ENCODE peak calls at places on chromosomes 7 and 10, in ten cellular contexts. K is cardiac muscle cell; X is BE2C; V is WERI-Rb-1; N is vagina; C is naive thymus-derived CD4-positive, alpha-beta T cell; J is left ventricle myocardium inferior; F is MM.1S; T is lung; U is gastrocnemius medialis. O is an unnamed sample.

GRCh38 chr7:39299695-39300094 is 266.5 kb upstream of the YAE1 start:
- DNase-seq in V (no peak), T (no peak), U (no peak), F (no peak), N (no peak), K (no peak), X (no peak), J (no peak), C (no peak), O (no peak)

GRCh38 chr10:111515706-111516105 is 438.9 kb downstream of the ADRA2A start:
- DNase-seq in U (no peak), T (no peak), J (no peak), C (no peak), K (no peak), F (peak; percentile 59), V (no peak), X (no peak), N (no peak), O (no peak)

GRCh38 chr7:92569137-92569536 is 21.1 kb downstream of the FAM133B start:
- DNase-seq in K (no peak), N (no peak), F (no peak), U (no peak), V (no peak), T (no peak), J (no peak), C (no peak), X (no peak), O (no peak)

GRCh38 chr7:9026121-9026520 is 592.7 kb downstream of the NXPH1 start:
- DNase-seq in K (no peak), C (no peak), U (no peak), J (no peak), F (no peak), X (no peak), T (no peak), N (no peak), V (no peak), O (no peak)

GRCh38 chr7:35816514-35816913 is 15.7 kb downstream of the SEPTIN7 start:
- DNase-seq in V (no peak), K (no peak), J (no peak), N (no peak), T (no peak), U (no peak), X (no peak), C (no peak), F (no peak), O (no peak)

GRCh38 chr10:108082596-108082995 is 918.1 kb upstream of the SORCS1 start:
- DNase-seq in U (no peak), C (no peak), T (no peak), V (no peak), N (no peak), F (no peak), J (no peak), K (no peak), X (no peak), O (no peak)

GRCh38 chr10:100345570-100346330 is 1.3 kb upstream of the SCD start:
- DNase-seq in U (peak; percentile 74), N (no peak), J (no peak), F (no peak), T (no peak), C (no peak), K (peak; percentile 31), X (no peak), V (peak; percentile 31), O (no peak)

GRCh38 chr10:20302033-20302432 is 485.8 kb downstream of the PLXDC2 start:
- DNase-seq in F (no peak), K (no peak), N (no peak), J (no peak), U (no peak), X (no peak), T (no peak), V (no peak), C (no peak), O (no peak)

GRCh38 chr7:113456533-113456932 is 338.2 kb upstream of the SMIM30 start:
- DNase-seq in U (no peak), X (no peak), J (no peak), C (no peak), F (no peak), V (no peak), T (no peak), N (no peak), K (no peak), O (no peak)

GRCh38 chr7:37956791-37957190 is 36.4 kb downstream of the EPDR1 start:
- DNase-seq in N (no peak), K (no peak), J (no peak), V (no peak), X (no peak), T (no peak), U (no peak), F (no peak), C (no peak), O (no peak)
- H3K4me3 ChIP-seq in N (no peak overlapping the region), K (no peak overlapping the region), J (no peak overlapping the region), V (no peak overlapping the region), X (no peak overlapping the region), T (no peak overlapping the region), U (no peak overlapping the region), F (no peak overlapping the region), C (no peak overlapping the region), O (no peak overlapping the region)

GRCh38 chr10:7337431-7338171 is 73.2 kb downstream of the SFMBT2 start:
- DNase-seq in U (no peak), F (no peak), C (no peak), J (no peak), V (no peak), T (no peak), X (no peak), K (no peak), N (no peak), O (no peak)

GRCh38 chr10:7338469-7338868 is 72.4 kb downstream of the SFMBT2 start:
- DNase-seq in N (no peak), V (no peak), X (no peak), U (no peak), F (no peak), C (no peak), T (no peak), J (no peak), K (no peak), O (no peak)

GRCh38 chr10:7339503-7339902 is 71.3 kb downstream of the SFMBT2 start:
- DNase-seq in C (no peak), V (no peak), J (no peak), U (no peak), X (no peak), F (no peak), T (no peak), K (peak; percentile 60), N (no peak), O (no peak)

GRCh38 chr10:7343040-7343439 is 67.8 kb downstream of the SFMBT2 start:
- DNase-seq in U (no peak), X (no peak), C (no peak), T (no peak), F (no peak), N (no peak), V (no peak), J (no peak), K (no peak), O (no peak)

DNA sequence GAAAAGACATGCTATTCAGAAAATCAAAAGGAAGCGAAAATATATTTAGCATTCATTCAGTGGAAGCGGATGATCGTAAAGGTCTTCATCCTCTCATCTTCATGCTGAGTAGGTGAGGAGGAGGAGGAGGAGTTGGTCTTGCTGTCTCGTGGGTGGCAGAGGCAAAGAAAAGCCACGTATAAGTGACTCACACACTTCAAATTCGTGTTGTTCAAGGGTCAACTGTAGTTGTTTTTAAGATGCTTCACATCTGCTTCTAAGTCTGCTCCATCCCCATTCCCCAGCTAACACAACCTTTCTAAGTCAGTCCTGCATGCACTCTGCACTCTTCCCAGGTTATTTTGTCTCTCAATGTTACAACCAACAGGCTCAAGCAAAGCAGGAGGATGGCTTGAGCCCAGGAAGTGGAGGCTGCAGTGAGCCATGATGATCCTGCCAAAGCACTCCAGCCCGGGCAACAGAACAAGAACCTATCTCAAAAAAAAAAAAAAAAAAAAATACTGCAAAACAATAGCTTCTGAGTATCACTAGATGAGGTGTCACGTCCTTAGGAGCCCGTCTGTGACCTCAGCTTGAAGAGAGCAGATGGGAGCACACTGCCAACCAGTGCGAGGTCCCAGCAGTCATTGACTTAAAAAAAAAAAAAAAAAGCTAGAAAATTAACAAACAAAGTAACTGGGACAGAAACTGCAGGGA is 70.5 kb downstream of the SFMBT2 start:
- DNase-seq in V (no peak), J (peak; percentile 43), U (no peak), C (no peak), F (no peak), T (no peak), X (no peak), K (no peak), N (no peak), O (no peak)
- H3K36me3 ChIP-seq in V (no peaks in the 10 kb centered on the region), J (peaks cover 6% of the 10 kb centered on the region), U (no peaks in the 10 kb centered on the region), C (no peaks in the 10 kb centered on the region), F (no peaks in the 10 kb centered on the region), T (no peaks in the 10 kb centered on the region), X (peaks cover 7% of the 10 kb centered on the region), K (no peaks in the 10 kb centered on the region), N (no peaks in the 10 kb centered on the region), O (no peaks in the 10 kb centered on the region)

DNA sequence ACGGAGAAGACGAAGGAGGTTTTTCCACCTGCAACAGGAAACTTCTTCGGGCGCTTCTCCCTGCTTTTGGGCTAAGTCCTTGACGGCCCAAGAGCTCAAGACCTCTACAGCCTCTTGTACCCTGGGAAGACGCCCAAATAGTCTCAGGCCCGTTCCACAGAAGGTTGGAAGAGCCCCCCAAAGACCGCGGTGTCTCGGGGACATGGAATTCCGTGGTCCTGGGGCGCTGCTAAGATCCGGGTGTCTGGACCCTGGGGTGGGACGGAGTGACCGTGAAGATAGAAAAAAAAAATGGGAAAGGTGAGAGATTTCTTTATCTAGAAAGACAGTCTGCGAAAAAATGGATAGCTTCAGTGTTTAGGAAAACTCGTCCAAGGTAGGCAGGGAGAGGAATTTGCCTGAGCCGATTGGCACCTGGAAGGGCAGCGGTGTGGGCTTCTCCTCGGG is 398 bp downstream of the GAD2 start:
- DNase-seq in U (no peak), N (no peak), F (no peak), K (no peak), X (no peak), V (no peak), T (no peak), C (no peak), J (no peak), O (no peak)
- H3K4me3 ChIP-seq in U (no peak overlapping the region), N (no peak overlapping the region), F (no peak overlapping the region), K (peak overlapping the region; percentile 18), X (no peak overlapping the region), V (no peak overlapping the region), T (no peak overlapping the region), C (no peak overlapping the region), J (no peak overlapping the region), O (peak overlapping the region; percentile 51)

DNA sequence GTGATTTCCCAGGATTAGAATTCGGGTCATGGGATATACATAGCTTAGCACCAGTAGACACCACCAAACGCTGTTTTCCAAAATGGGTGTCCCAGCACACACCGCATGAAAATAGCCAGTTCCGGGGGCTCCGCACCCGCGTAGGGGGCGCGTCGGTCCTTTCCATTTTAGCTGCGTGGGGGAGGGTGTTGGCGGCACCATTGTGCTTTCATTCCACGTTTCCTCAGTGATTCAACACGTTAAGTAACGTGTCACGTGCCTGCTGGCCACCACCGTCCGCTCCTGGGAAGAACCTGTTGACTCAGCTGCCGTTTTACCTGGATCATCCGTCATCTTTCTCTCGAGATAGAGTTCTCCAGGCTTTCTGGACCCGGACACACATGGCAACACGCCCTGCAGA is 25.6 kb upstream of the ADGRA1 start:
- DNase-seq in U (no peak), N (no peak), C (no peak), J (no peak), X (no peak), F (no peak), V (no peak), K (no peak), T (no peak), O (no peak)
- H3K36me3 ChIP-seq in U (no peaks in the 10 kb centered on the region), N (no peaks in the 10 kb centered on the region), C (no peaks in the 10 kb centered on the region), J (no peaks in the 10 kb centered on the region), X (no peaks in the 10 kb centered on the region), F (no peaks in the 10 kb centered on the region), V (no peaks in the 10 kb centered on the region), K (no peaks in the 10 kb centered on the region), T (no peaks in the 10 kb centered on the region), O (no peaks in the 10 kb centered on the region)